ENCODE peak calls at places on chromosomes 4 and X, in nine cellular contexts. F is Calu3; P is activated T-cell treated with anti-CD3 and anti-CD28 coated beads for 1 hour; I is ACHN; B is stromal cell of bone marrow; S is stimulated activated CD4-positive, alpha-beta T cell treated with anti-CD3 and anti-CD28 coated beads, Interleukin-15, amount 100 ng/mL, for 24 hours; U is AG08395; X is uterus; K is choroid plexus epithelial cell. M is an unnamed sample.

GRCh38 chr4:164768516-164768915 is 14.6 kb downstream of the SMIM31 start:
- DNase-seq in X (no peak), F (no peak), K (peak), U (peak), S (no peak), B (no peak), P (no peak), I (peak), M (no peak)

GRCh38 chr4:66920514-66920913 is 624.8 kb downstream of the CENPC start:
- DNase-seq in I (no peak), X (no peak), U (no peak), S (no peak), K (no peak), F (no peak), B (no peak), P (no peak), M (no peak)

GRCh38 chr4:168773388-168774195 is 236.5 kb downstream of the CBR4 start:
- DNase-seq in B (no peak), P (no peak), F (no peak), X (no peak), I (no peak), U (no peak), K (no peak), S (no peak), M (no peak)

GRCh38 chr4:87316961-87317360 is 5.7 kb downstream of the HSD17B13 start:
- DNase-seq in U (no peak), I (no peak), S (no peak), X (no peak), P (no peak), F (no peak), B (no peak), K (peak), M (no peak)

GRCh38 chrX:15483897-15484296 is 9.2 kb downstream of the PIR start:
- DNase-seq in U (no peak), F (no peak), K (no peak), I (no peak), X (no peak), S (no peak), P (no peak), B (no peak), M (no peak)

GRCh38 chrX:42219231-42219630 is 295.9 kb upstream of the CASK start:
- DNase-seq in X (no peak), B (no peak), F (no peak), P (no peak), S (no peak), K (no peak), I (peak), U (no peak), M (no peak)

GRCh38 chr4:153794001-153794400 is 5.1 kb upstream of the SFRP2 start:
- DNase-seq in X (no peak), U (no peak), S (no peak), K (no peak), F (no peak), B (no peak), P (no peak), I (no peak), M (no peak)

GRCh38 chrX:74242050-74242449 is 61.9 kb upstream of the ZCCHC13 start:
- DNase-seq in S (no peak), K (peak), F (no peak), X (no peak), B (no peak), I (no peak), U (peak), P (no peak), M (no peak)